ENCODE peak calls at places on chromosomes 1 and 21, in five cellular contexts. S is heart left ventricle; F is neuronal stem cell; V is CD4-positive, CD25-positive, alpha-beta regulatory T cell; O is CD4-positive, alpha-beta memory T cell. M is an unnamed sample. For H3K4me1, the result is how much of the 10 kb centered on the place peaks cover.

GRCh38 chr1:172401907-172402306 is 18.6 kb upstream of the C1orf105 start:
- DNase-seq in S (no peak), F (no peak), V (no peak), O (no peak), M (no peak)

GRCh38 chr1:89844236-89844807 is 23.5 kb downstream of the LRRC8D start:
- DNase-seq in S (no peak), F (no peak), V (peak), O (no peak), M (no peak)

GRCh38 chr21:36165356-36165755 is 8.7 kb downstream of the DOP1B start:
- DNase-seq in S (no peak), F (no peak), V (no peak), O (no peak), M (no peak)

GRCh38 chr1:182716740-182717720 is 32.6 kb upstream of the RGS8 start:
- DNase-seq in S (no peak), F (no peak), V (no peak), O (no peak), M (no peak)

GRCh38 chr1:241271427-241271826 is 85.6 kb downstream of the RGS7 start:
- DNase-seq in S (no peak), F (no peak), V (no peak), O (no peak), M (no peak)

GRCh38 chr1:91130256-91130985 is 108.6 kb upstream of the ZNF644 start:
- DNase-seq in S (no peak), F (no peak), V (no peak), O (no peak), M (no peak)

GRCh38 chr1:233523047-233523446 is 90.9 kb upstream of the KCNK1 start:
- DNase-seq in S (no peak), F (peak), V (no peak), O (no peak), M (no peak)

GRCh38 chr21:45994086-45994661 is 12.6 kb downstream of the COL6A1 start:
- DNase-seq in S (peak), F (no peak), V (peak), O (no peak), M (peak)

GRCh38 chr1:177928194-177928593 is 41.7 kb downstream of the SEC16B start:
- DNase-seq in S (no peak), F (peak), V (no peak), O (no peak), M (no peak)

GRCh38 chr1:39034114-39034654 is 8.0 kb downstream of the NDUFS5 start:
- DNase-seq in S (no peak), F (no peak), V (no peak), O (peak), M (no peak)

GRCh38 chr1:169138866-169139670 is 32.6 kb downstream of the ATP1B1 start:
- DNase-seq in S (no peak), F (no peak), V (no peak), O (no peak), M (no peak)

GRCh38 chr1:92486251-92487077 is at the start of gene GFI1:
- DNase-seq in S (peak), F (peak), V (peak), O (peak), M (peak)

GRCh38 chr21:42187976-42188653 is 30.8 kb upstream of the ABCG1 start:
- DNase-seq in S (peak), F (no peak), V (peak), O (peak), M (peak)

GRCh38 chr1:109818351-109819325 is 54.9 kb upstream of the EPS8L3 start:
- DNase-seq in S (no peak), F (no peak), V (no peak), O (no peak), M (peak)

GRCh38 chr1:216766633-216767325 is 43.5 kb upstream of the ESRRG start:
- DNase-seq in S (no peak), F (no peak), V (no peak), O (no peak), M (no peak)

GRCh38 chr1:10889628-10890353 is 93.3 kb upstream of the CASZ1 start:
- DNase-seq in S (no peak), F (no peak), V (no peak), O (no peak), M (no peak)

GRCh38 chr21:32256873-32257620 is 21.8 kb downstream of the MIS18A start:
- DNase-seq in S (peak), F (no peak), V (no peak), O (no peak), M (peak)

GRCh38 chr21:26801524-26801923 is 43.7 kb downstream of the ADAMTS1 start:
- DNase-seq in S (no peak), F (no peak), V (no peak), O (no peak), M (no peak)

GRCh38 chr1:44932151-44932550 is 54.2 kb downstream of the EIF2B3 start:
- DNase-seq in S (no peak), F (no peak), V (no peak), O (no peak), M (no peak)

GRCh38 chr1:15919316-15919715 is 56.6 kb downstream of the ZBTB17 start:
- DNase-seq in S (no peak), F (no peak), V (no peak), O (no peak), M (no peak)

GRCh38 chr1:180123463-180123936 is 31.2 kb upstream of the QSOX1 start:
- DNase-seq in S (no peak), F (no peak), V (no peak), O (no peak), M (no peak)

GRCh38 chr1:4072754-4073153 is 172.7 kb upstream of the C1orf174 start:
- DNase-seq in S (no peak), F (no peak), V (no peak), O (no peak), M (no peak)

GRCh38 chr21:35779167-35779566 is 281.2 kb downstream of the SETD4 start:
- DNase-seq in S (no peak), F (no peak), V (no peak), O (no peak), M (no peak)

GRCh38 chr1:30371179-30371788 is 352.1 kb downstream of the MATN1 start:
- DNase-seq in S (no peak), F (no peak), V (no peak), O (no peak), M (no peak)

GRCh38 chr1:244077473-244078220 is 26.6 kb downstream of the ZBTB18 start:
- DNase-seq in S (no peak), F (no peak), V (no peak), O (no peak), M (no peak)
- H3K4me3 ChIP-seq in S (no peak), F (no peak), V (no peak), O (no peak), M (no peak)

GRCh38 chr1:204285438-204286322 is 71.9 kb upstream of the GOLT1A start:
- DNase-seq in S (no peak), F (no peak), V (no peak), O (no peak), M (no peak)
- H3K27ac ChIP-seq in S (peak), F (no peak), V (no peak), O (no peak), M (no peak)

DNA sequence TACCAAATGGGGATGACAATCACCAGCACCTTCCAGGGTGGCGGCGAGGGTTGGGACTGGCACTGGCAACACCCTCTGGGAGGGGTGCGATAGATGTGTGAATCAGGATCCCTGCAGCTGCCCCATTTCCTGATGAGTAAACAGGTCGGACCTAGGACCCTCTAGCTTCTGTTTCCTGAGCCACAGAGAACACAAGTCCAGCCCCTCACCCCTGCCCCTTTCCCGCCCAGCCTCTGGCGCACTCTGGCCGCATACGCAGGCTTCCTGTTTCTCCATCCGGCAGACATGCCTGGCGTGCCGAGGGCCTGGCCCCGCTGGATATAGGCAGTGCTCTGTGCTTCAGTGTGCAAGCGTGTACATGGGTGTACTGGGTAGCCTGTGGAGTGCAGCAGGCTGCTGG is 4.6 kb downstream of the PEAR1 start:
- DNase-seq in S (peak), F (no peak), V (no peak), O (no peak), M (peak)
- H3K4me1 ChIP-seq in S (half or more), F (under half), V (under half), O (under half), M (half or more)

GRCh38 chr1:67433830-67434229 is 3.6 kb upstream of the SERBP1 start:
- DNase-seq in S (no peak), F (no peak), V (no peak), O (no peak), M (no peak)
- H3K4me3 ChIP-seq in S (no peak), F (no peak), V (no peak), O (no peak), M (no peak)

DNA sequence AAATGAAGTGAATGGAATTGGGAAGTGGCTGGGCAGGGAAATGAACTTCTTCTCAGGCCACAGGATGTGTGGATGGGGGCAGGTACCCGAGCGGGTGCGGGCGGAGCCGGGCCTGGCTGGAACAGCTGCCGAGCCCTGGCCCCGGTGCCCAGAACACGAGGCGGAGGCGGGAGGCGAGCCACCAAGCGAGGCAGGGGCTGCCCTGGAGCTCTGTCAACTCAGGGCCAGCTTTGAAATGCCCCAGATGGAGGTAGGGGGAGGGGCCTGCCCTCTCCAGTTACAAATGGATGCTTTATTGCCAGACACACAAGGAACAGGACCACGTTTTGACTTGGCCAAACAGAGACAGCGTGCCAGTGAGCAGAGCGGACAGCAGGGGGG is 240.3 kb downstream of the SDCCAG8 start:
- DNase-seq in S (no peak), F (no peak), V (no peak), O (no peak), M (peak)
- H3K27ac ChIP-seq in S (peak), F (peak), V (no peak), O (no peak), M (peak)

GRCh38 chr1:207844374-207844773 is 66.6 kb downstream of the CD34 start:
- DNase-seq in S (no peak), F (no peak), V (no peak), O (no peak), M (no peak)

GRCh38 chr1:207849016-207849415 is 61.9 kb downstream of the CD34 start:
- DNase-seq in S (no peak), F (no peak), V (no peak), O (no peak), M (no peak)

GRCh38 chr1:207845109-207845508 is 65.8 kb downstream of the CD34 start:
- DNase-seq in S (no peak), F (no peak), V (no peak), O (no peak), M (no peak)

GRCh38 chr1:207848234-207848633 is 62.7 kb downstream of the CD34 start:
- DNase-seq in S (peak), F (no peak), V (no peak), O (no peak), M (peak)

GRCh38 chr1:207847116-207847515 is 63.8 kb downstream of the CD34 start:
- DNase-seq in S (no peak), F (no peak), V (no peak), O (no peak), M (no peak)
- H3K4me1 ChIP-seq in S (half or more), F (under half), V (under half), O (half or more), M (under half)

M was measured in left lung.